ENCODE peak calls at places on chromosomes 4 and X, in four cellular contexts. Q is AG10803, R is pancreas, J is A549. P is an unnamed sample.

GRCh38 chr4:75338352-75338880 is 175.8 kb downstream of the RCHY1 start:
- DNase-seq in J (no peak), R (no peak), Q (no peak), P (no peak)

GRCh38 chr4:94516067-94516466 is 64.3 kb downstream of the PDLIM5 start:
- DNase-seq in Q (peak; percentile 69), J (no peak), R (no peak), P (no peak)

GRCh38 chrX:100615015-100615414 is 21.6 kb downstream of the TSPAN6 start:
- DNase-seq in Q (peak; percentile 72), R (no peak), J (peak; percentile 13), P (peak; percentile 45)

GRCh38 chrX:94204524-94204923 is 530.5 kb downstream of the FAM133A start:
- DNase-seq in R (no peak), J (no peak), Q (no peak), P (no peak)

GRCh38 chr4:73718375-73719373 is 21.7 kb upstream of the CXCL8 start:
- DNase-seq in R (no peak), Q (peak; percentile 87), J (no peak), P (no peak)

GRCh38 chr4:92163348-92163747 is 140.4 kb upstream of the GRID2 start:
- DNase-seq in Q (no peak), J (no peak), R (no peak), P (no peak)

GRCh38 chr4:13323916-13324315 is 160.2 kb downstream of the RAB28 start:
- DNase-seq in Q (peak; percentile 5), J (no peak), R (no peak), P (no peak)

GRCh38 chr4:176794651-176795050 is 1.9 kb upstream of the VEGFC start:
- DNase-seq in Q (no peak), R (no peak), J (no peak), P (no peak)

GRCh38 chr4:42478941-42479340 is 81.7 kb downstream of the SHISA3 start:
- DNase-seq in J (no peak), R (no peak), Q (no peak), P (no peak)

GRCh38 chr4:152462715-152463114 is 73.2 kb downstream of the FBXW7 start:
- DNase-seq in R (no peak), J (no peak), Q (peak; percentile 38), P (no peak)

GRCh38 chrX:110146521-110146920 is 143.6 kb downstream of the TMEM164 start:
- DNase-seq in R (no peak), Q (peak; percentile 38), J (peak; percentile 55), P (peak; percentile 22)

GRCh38 chr4:26060286-26060685 is 146.3 kb downstream of the SMIM20 start:
- DNase-seq in R (no peak), J (no peak), Q (no peak), P (no peak)

GRCh38 chrX:48813605-48814004 is 11.7 kb downstream of the HDAC6 start:
- DNase-seq in R (no peak), Q (no peak), J (no peak), P (no peak)

GRCh38 chrX:77451041-77451440 is 3.9 kb downstream of the FGF16 start:
- DNase-seq in R (no peak), J (no peak), Q (peak; percentile 50), P (peak; percentile 3)

GRCh38 chr4:157014621-157015591 is 43.3 kb upstream of the PDGFC start:
- DNase-seq in R (no peak), Q (peak; percentile 85), J (no peak), P (peak; percentile 70)

GRCh38 chrX:121308276-121308805 is 260.9 kb downstream of the GLUD2 start:
- DNase-seq in R (no peak), J (peak; percentile 4), Q (peak; percentile 73), P (peak; percentile 7)

GRCh38 chr4:3527101-3527913 is 4.9 kb downstream of the LRPAP1 start:
- DNase-seq in J (no peak), R (no peak), Q (no peak), P (no peak)
- H3K4me3 ChIP-seq in J (no peak overlapping the region), R (no peak overlapping the region), Q (no peak overlapping the region), P (no peak overlapping the region)

GRCh38 chr4:147056951-147057630 is 111.4 kb upstream of the TTC29 start:
- DNase-seq in Q (peak; percentile 43), J (no peak), R (no peak), P (no peak)
- TF ChIP-seq CTCF in Q (peak; percentile 52), J (no peak), R (no peak), P (peak; percentile 17)

GRCh38 chr4:10977534-10977933 is 293.0 kb upstream of the CLNK start:
- DNase-seq in R (no peak), Q (no peak), J (no peak), P (no peak)
- H3K4me3 ChIP-seq in R (no peak overlapping the region), Q (no peak overlapping the region), J (no peak overlapping the region), P (no peak overlapping the region)

DNA sequence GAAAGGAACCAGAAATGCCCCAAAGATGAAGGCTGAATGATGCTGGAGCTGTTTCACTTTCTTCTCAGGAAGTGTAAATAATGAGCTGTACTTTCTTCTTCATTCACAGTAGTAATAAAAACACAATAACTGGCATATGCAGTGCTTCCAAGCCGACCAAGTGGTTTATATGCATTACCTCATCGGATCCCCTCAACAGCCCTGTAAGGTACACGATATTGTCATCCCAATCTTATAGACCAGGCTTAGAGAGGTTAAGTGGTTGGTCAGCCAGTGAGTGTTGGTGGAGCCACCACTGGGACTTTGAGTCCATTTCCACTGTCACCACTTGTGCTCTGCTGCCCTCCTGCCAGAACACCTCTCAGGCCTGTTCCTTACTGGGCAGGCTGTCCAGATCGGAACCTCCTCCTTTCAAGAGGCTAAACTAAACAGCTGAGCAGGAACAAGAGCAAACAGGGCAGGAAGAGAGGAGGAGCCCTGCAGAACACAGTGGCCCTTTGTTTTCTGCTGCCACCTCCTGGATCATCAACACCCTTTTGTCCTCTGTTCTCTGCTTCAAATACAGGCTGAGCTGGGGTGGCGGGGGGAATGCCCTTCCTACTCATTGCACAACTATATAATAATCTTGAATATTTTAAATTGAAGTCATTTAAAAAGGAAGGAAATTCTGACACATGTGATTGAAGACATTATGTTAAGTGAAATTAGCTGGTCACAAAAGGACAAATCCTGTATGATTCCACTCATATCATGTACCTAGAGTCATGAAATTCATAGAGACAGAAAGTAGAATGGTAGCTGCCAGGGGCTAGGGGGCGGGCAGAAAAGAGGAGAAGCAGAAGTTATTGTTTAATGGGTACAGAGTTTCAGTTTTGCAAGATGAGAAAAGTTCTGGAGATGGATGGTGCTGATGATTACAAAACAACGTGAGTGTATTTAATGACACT is 112.5 kb upstream of the ATP6AP2 start:
- DNase-seq in J (peak; percentile 21), Q (peak; percentile 64), R (no peak), P (no peak)
- TF ChIP-seq CTCF in J (peak; percentile 52), Q (peak; percentile 49), R (no peak), P (no peak)

P was measured in HFF-Myc.